ENCODE peak calls at places on chromosomes 2 and 18, in eight cellular contexts. W is left lung, B is cardiac fibroblast, G is astrocyte of the spinal cord, N is colonic mucosa, Z is psoas muscle, K is OCI-LY7, Q is left ventricle myocardium inferior. R is an unnamed sample.

GRCh38 chr2:177584293-177584692 is 191.7 kb downstream of the AGPS start:
- DNase-seq in N (no peak), Z (no peak), K (no peak), W (no peak), Q (no peak), G (no peak), B (no peak), R (no peak)

GRCh38 chr2:235347691-235348090 is 146.2 kb upstream of the AGAP1 start:
- DNase-seq in Z (no peak), N (no peak), Q (no peak), B (peak), K (no peak), W (no peak), G (peak), R (peak)

GRCh38 chr18:5527603-5528002 is 16.2 kb downstream of the EPB41L3 start:
- DNase-seq in B (peak), K (no peak), Q (peak), N (no peak), G (peak), Z (peak), W (peak), R (no peak)

GRCh38 chr2:166360426-166360825 is 15.3 kb downstream of the SCN9A start:
- DNase-seq in N (no peak), B (no peak), W (no peak), Q (no peak), Z (no peak), G (no peak), K (no peak), R (no peak)

GRCh38 chr2:6425037-6425436 is 440.7 kb downstream of the CMPK2 start:
- DNase-seq in B (no peak), Z (no peak), G (no peak), Q (no peak), K (no peak), W (no peak), N (no peak), R (no peak)

GRCh38 chr2:28802975-28803429 is 7.6 kb upstream of the SPDYA start:
- DNase-seq in W (no peak), Z (no peak), N (no peak), G (no peak), Q (no peak), K (no peak), B (peak), R (no peak)

GRCh38 chr2:205704101-205704741 is 21.9 kb downstream of the NRP2 start:
- DNase-seq in Z (no peak), G (peak), W (no peak), N (no peak), Q (no peak), B (no peak), K (no peak), R (no peak)

GRCh38 chr2:12488365-12488972 is 228.3 kb upstream of the TRIB2 start:
- DNase-seq in B (no peak), Z (no peak), W (no peak), K (peak), Q (no peak), N (no peak), G (no peak), R (no peak)

GRCh38 chr2:210888035-210888434 is 331.6 kb downstream of the CPS1 start:
- DNase-seq in K (no peak), Z (no peak), Q (no peak), B (no peak), W (no peak), G (no peak), N (no peak), R (no peak)

GRCh38 chr2:40466926-40467325 is 15.0 kb upstream of the SLC8A1 start:
- DNase-seq in B (no peak), Z (no peak), W (no peak), K (no peak), N (no peak), Q (no peak), G (no peak), R (no peak)
- TF ChIP-seq CTCF in B (no peak), Z (no peak), W (no peak), K (no peak), N (no peak), Q (no peak), G (no peak), R (no peak)

DNA sequence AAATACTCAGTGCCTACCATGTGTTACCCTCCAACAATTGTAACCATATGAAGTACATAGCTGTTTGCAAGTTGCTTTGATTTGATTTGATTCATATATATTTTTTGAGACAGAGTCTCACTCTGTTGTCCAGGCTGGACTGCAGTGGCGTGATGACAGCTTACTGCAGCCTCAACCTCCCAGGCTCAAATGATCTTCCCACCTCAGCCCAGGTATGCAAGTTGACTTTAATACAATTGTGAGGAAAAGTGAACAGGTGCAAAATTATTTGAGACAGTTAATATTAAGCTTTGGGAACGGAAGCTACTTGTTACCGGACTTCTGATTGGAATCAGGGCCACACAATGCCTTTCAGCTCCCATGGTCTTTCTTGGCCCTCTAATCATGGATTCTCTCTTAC is 1.3 kb upstream of the RPL37A start:
- DNase-seq in Z (no peak), Q (no peak), K (no peak), N (no peak), W (no peak), G (no peak), B (no peak), R (no peak)
- H3K4me3 ChIP-seq in Z (peak), Q (peak), K (peak), N (peak), W (peak), G (peak), B (peak), R (no peak)

GRCh38 chr2:162280654-162281053 is 37.4 kb upstream of the FAP start:
- DNase-seq in K (no peak), Q (no peak), N (no peak), Z (no peak), G (no peak), W (no peak), B (no peak), R (no peak)
- TF ChIP-seq CTCF in K (peak), Q (no peak), N (no peak), Z (no peak), G (no peak), W (no peak), B (no peak), R (no peak)

GRCh38 chr2:112290098-112290497 is 14.7 kb downstream of the ZC3H6 start:
- DNase-seq in Z (no peak), W (no peak), N (no peak), K (no peak), B (no peak), G (no peak), Q (no peak), R (no peak)
- H3K4me3 ChIP-seq in Z (no peak), W (no peak), N (no peak), K (no peak), B (no peak), G (no peak), Q (no peak), R (no peak)

GRCh38 chr2:46352621-46353020 is 55.4 kb downstream of the EPAS1 start:
- DNase-seq in N (no peak), W (no peak), B (peak), K (no peak), Z (no peak), Q (peak), G (no peak), R (no peak)
- TF ChIP-seq CTCF in N (no peak), W (no peak), B (peak), K (no peak), Z (peak), Q (peak), G (peak), R (no peak)

DNA sequence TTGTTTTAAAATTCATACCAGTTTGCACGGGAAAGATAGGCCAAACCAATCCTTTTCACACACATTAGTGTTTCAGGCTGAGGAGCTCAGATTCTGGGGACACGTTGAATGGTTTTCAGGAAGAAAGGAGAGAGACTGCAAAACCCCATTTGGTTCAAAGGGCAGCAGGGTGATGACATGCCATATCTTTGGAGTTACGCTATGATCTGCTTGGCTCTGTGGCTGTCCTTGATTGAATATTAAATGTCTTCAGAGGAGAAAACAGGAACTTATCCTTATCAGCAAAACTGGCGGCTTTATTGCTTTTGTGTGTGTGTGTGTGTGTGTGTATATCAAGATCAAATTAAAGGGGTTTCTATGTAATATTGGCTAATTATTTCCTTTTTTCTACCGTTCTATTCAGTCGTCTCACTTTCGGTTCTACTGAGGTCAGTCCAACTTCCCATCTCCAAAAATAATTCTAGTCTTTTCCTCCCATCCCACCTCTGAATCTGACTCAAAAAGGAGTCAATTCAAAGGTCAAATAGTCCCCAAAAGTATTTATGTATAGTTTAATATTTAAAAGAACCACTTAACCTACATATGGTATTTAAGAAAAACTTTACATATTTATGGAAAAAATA is 292.9 kb upstream of the CCDC68 start:
- DNase-seq in N (no peak), B (peak), W (no peak), Z (no peak), Q (no peak), K (no peak), G (no peak), R (no peak)
- H3K4me3 ChIP-seq in N (no peak), B (no peak), W (no peak), Z (peak), Q (peak), K (no peak), G (no peak), R (no peak)

GRCh38 chr2:208315081-208315788 is 49.2 kb downstream of the PIKFYVE start:
- DNase-seq in G (peak), Q (no peak), K (no peak), N (no peak), W (no peak), Z (peak), B (peak), R (peak)
- TF ChIP-seq CTCF in G (no peak), Q (no peak), K (peak), N (no peak), W (no peak), Z (no peak), B (no peak), R (no peak)

R was measured in bronchial epithelial cell.